ENCODE peak calls at places on chromosomes 13 and 19, in eight cellular contexts. Q, R, F, P, E, U, N and T are unnamed samples.

GRCh38 chr13:106372199-106373160 is 163.0 kb downstream of the EFNB2 start:
- DNase-seq in R (no peak), P (no peak), F (no peak), Q (no peak), E (no peak), N (no peak), U (peak), T (no peak)

GRCh38 chr19:36963262-36963661 is 47.1 kb downstream of the ZNF568 start:
- DNase-seq in F (peak), P (no peak), N (no peak), Q (no peak), E (no peak), R (no peak), U (no peak), T (no peak)

GRCh38 chr19:38252935-38253691 is 3.1 kb downstream of the PPP1R14A start:
- DNase-seq in N (no peak), P (no peak), U (no peak), Q (no peak), R (no peak), F (no peak), E (no peak), T (no peak)

GRCh38 chr19:52566588-52566987 is 3.5 kb upstream of the ZNF701 start:
- DNase-seq in Q (no peak), P (no peak), U (no peak), R (no peak), E (peak), N (no peak), F (no peak), T (no peak)

GRCh38 chr19:40803857-40804782 is 5.1 kb downstream of the EGLN2 start:
- DNase-seq in R (peak), U (peak), P (peak), Q (no peak), E (no peak), N (peak), F (no peak), T (peak)

GRCh38 chr19:16376241-16376640 is 51.6 kb downstream of the KLF2 start:
- DNase-seq in P (no peak), U (no peak), E (no peak), R (no peak), Q (no peak), F (no peak), N (no peak), T (no peak)

GRCh38 chr19:19203012-19203856 is at the start of gene NR2C2AP:
- DNase-seq in E (peak), Q (peak), N (peak), F (peak), P (peak), U (peak), R (peak), T (peak)

GRCh38 chr19:3073159-3073563 is 10.9 kb upstream of the TLE5 start:
- DNase-seq in E (peak), N (no peak), U (no peak), P (no peak), Q (no peak), R (no peak), F (peak), T (no peak)

GRCh38 chr19:42531313-42531712 is 3.0 kb upstream of the CEACAM1 start:
- DNase-seq in N (peak), U (no peak), R (no peak), P (no peak), Q (no peak), E (no peak), F (no peak), T (no peak)

GRCh38 chr19:13037161-13037560 is 41.9 kb downstream of the NFIX start:
- DNase-seq in U (no peak), E (peak), Q (no peak), N (no peak), R (no peak), F (no peak), P (no peak), T (no peak)

GRCh38 chr19:43809762-43810696 is 7.8 kb upstream of the LYPD5 start:
- DNase-seq in U (peak), Q (no peak), P (no peak), N (no peak), E (peak), R (no peak), F (peak), T (peak)

GRCh38 chr13:80419416-80419815 is 78.5 kb upstream of the SPRY2 start:
- DNase-seq in E (no peak), F (no peak), R (no peak), Q (no peak), U (no peak), N (no peak), P (no peak), T (no peak)